ENCODE peak calls at places on chromosomes 11 and 22, in five cellular contexts. W, K, Y, U and T are unnamed samples.

GRCh38 chr22:46366801-46367706 is 31.5 kb downstream of the TRMU start:
- DNase-seq in U (no peak), K (no peak), W (no peak), Y (no peak), T (no peak)

GRCh38 chr11:125263268-125263790 is 98.8 kb downstream of the PKNOX2 start:
- DNase-seq in K (peak; percentile 23), U (peak; percentile 100), W (no peak), Y (no peak), T (peak; percentile 99)

GRCh38 chr11:129652828-129653227 is 162.8 kb upstream of the TMEM45B start:
- DNase-seq in K (no peak), Y (no peak), W (no peak), U (peak; percentile 81), T (no peak)

GRCh38 chr11:126212089-126212660 is 593 bp downstream of the FAM118B start:
- DNase-seq in K (no peak), Y (no peak), W (no peak), U (no peak), T (no peak)

GRCh38 chr11:68998390-68998911 is 14.6 kb downstream of the MRGPRF start:
- DNase-seq in U (peak; percentile 21), K (no peak), Y (peak; percentile 17), W (no peak), T (peak; percentile 83)

GRCh38 chr22:28031383-28031922 is 112.4 kb upstream of the PITPNB start:
- DNase-seq in K (no peak), W (no peak), U (no peak), Y (no peak), T (no peak)

GRCh38 chr11:17734418-17734911 is at the start of gene KCNC1:
- DNase-seq in K (no peak), U (peak; percentile 53), W (no peak), Y (peak; percentile 33), T (peak; percentile 69)

GRCh38 chr11:8019671-8020597 is 32.8 kb downstream of the EIF3F start:
- DNase-seq in U (peak; percentile 37), Y (no peak), W (no peak), K (no peak), T (peak; percentile 55)

GRCh38 chr11:85423331-85423730 is 203.8 kb downstream of the DLG2 start:
- DNase-seq in W (no peak), U (no peak), K (no peak), Y (no peak), T (peak; percentile 71)

GRCh38 chr11:8375460-8375859 is 111.8 kb upstream of the LMO1 start:
- DNase-seq in U (no peak), K (no peak), W (no peak), Y (no peak), T (no peak)

GRCh38 chr22:30694638-30695350 is at the start of gene OSBP2:
- DNase-seq in Y (no peak), U (no peak), W (peak; percentile 21), K (no peak), T (peak; percentile 60)

GRCh38 chr11:16126361-16126760 is 230.0 kb downstream of the SOX6 start:
- DNase-seq in U (peak; percentile 51), K (no peak), W (no peak), Y (peak; percentile 80), T (no peak)

GRCh38 chr11:68076371-68077042 is 37.7 kb downstream of the TCIRG1 start:
- DNase-seq in K (no peak), W (no peak), Y (no peak), U (no peak), T (no peak)

GRCh38 chr22:49785841-49786451 is 41.7 kb downstream of the BRD1 start:
- DNase-seq in K (no peak), U (no peak), Y (no peak), W (no peak), T (peak; percentile 35)

GRCh38 chr11:104572279-104572678 is 326.0 kb downstream of the CASP12 start:
- DNase-seq in K (no peak), Y (no peak), W (no peak), U (peak; percentile 17), T (no peak)

GRCh38 chr22:39277135-39277607 is 32.4 kb upstream of the PDGFB start:
- DNase-seq in W (no peak), Y (no peak), U (peak; percentile 78), K (no peak), T (peak; percentile 38)

GRCh38 chr11:62854825-62855570 is 15.6 kb upstream of the WDR74 start:
- DNase-seq in W (no peak), Y (no peak), K (no peak), U (no peak), T (no peak)

GRCh38 chr22:20056161-20056560 is 23.9 kb upstream of the DGCR8 start:
- DNase-seq in K (no peak), U (no peak), Y (no peak), W (no peak), T (no peak)